ENCODE peak calls at places on chromosome 4, in five cellular contexts. Y is IMR-90, O is H9, J is mesenchymal stem cell, M is mesendoderm. N is an unnamed sample.

GRCh38 chr4:158496030-158496741 is 25.5 kb upstream of the RXFP1 start:
- DNase-seq in M (peak), O (peak), J (no peak), Y (no peak), N (peak)

GRCh38 chr4:74692973-74693372 is 101.3 kb downstream of the BTC start:
- DNase-seq in Y (peak), O (no peak), J (peak), M (no peak), N (no peak)

GRCh38 chr4:124111411-124111810 is 601.1 kb downstream of the ANKRD50 start:
- DNase-seq in J (no peak), M (no peak), Y (no peak), O (no peak), N (no peak)

GRCh38 chr4:74794341-74794801 is at the start of gene BTC:
- DNase-seq in M (peak), J (peak), Y (no peak), O (peak), N (peak)

GRCh38 chr4:78766026-78766425 is 10.1 kb upstream of the BMP2K start:
- DNase-seq in M (no peak), J (no peak), Y (peak), O (no peak), N (no peak)

GRCh38 chr4:121200795-121201472 is 36.8 kb upstream of the TNIP3 start:
- DNase-seq in Y (no peak), O (no peak), M (no peak), J (no peak), N (no peak)

GRCh38 chr4:99166544-99166943 is 22.4 kb upstream of the ADH4 start:
- DNase-seq in M (no peak), J (no peak), Y (no peak), O (no peak), N (no peak)

GRCh38 chr4:151418856-151419255 is 9.9 kb downstream of the FHIP1A start:
- DNase-seq in J (no peak), O (no peak), M (no peak), Y (no peak), N (no peak)

GRCh38 chr4:185565696-185566095 is 30.4 kb upstream of the PDLIM3 start:
- DNase-seq in O (no peak), J (no peak), M (no peak), Y (no peak), N (no peak)
- H2BK15ac ChIP-seq in O (no peak), J (no peak), M (no peak), Y (no peak), N (no peak)

GRCh38 chr4:4397441-4397819 is 10.5 kb downstream of the NSG1 start:
- DNase-seq in Y (no peak), O (no peak), M (no peak), J (no peak), N (no peak)

GRCh38 chr4:4395849-4396627 is 9.1 kb downstream of the NSG1 start:
- DNase-seq in M (peak), J (peak), O (peak), Y (peak), N (no peak)

GRCh38 chr4:4398430-4398829 is 11.5 kb downstream of the NSG1 start:
- DNase-seq in J (no peak), O (no peak), M (no peak), Y (no peak), N (no peak)

GRCh38 chr4:4394644-4395043 is 7.7 kb downstream of the NSG1 start:
- DNase-seq in M (no peak), J (peak), O (no peak), Y (peak), N (no peak)

GRCh38 chr4:4396628-4397440 is 9.9 kb downstream of the NSG1 start:
- DNase-seq in M (peak), O (peak), Y (peak), J (peak), N (no peak)
- H2BK15ac ChIP-seq in M (no peak), O (no peak), Y (peak), J (peak), N (no peak)

GRCh38 chr4:126582737-126583136 is 1050.0 kb upstream of the INTU start:
- DNase-seq in M (peak), Y (peak), J (peak), O (peak), N (no peak)
- H2BK15ac ChIP-seq in M (no peak), Y (no peak), J (no peak), O (no peak), N (no peak)

DNA sequence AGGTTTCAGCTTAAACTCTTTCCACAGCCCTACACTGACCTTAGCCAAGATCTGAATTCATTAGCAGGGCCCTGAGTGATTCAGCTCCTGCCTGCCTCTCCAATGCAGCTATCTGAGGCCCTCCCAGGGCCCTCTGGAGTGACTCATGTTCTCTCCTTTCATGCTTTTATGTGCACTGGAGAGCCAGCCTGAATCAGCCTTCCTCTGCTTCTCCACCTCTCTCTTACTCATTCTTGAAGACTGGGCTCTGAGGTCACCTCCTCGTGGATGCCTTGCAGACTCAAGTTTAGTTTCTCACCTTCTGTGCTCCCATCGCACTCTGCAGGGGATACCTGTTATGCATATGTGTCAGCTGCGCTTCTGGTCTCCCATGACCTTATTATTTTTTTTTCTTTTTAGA is 3.1 kb upstream of the OCIAD2 start:
- DNase-seq in J (peak), M (peak), O (peak), Y (peak), N (peak)
- H2BK15ac ChIP-seq in J (no peak), M (no peak), O (no peak), Y (no peak), N (no peak)

GRCh38 chr4:3387943-3388348 is 53.8 kb upstream of the HGFAC start:
- DNase-seq in M (peak), Y (peak), J (peak), O (no peak), N (no peak)

GRCh38 chr4:3385719-3386440 is 55.9 kb upstream of the HGFAC start:
- DNase-seq in M (no peak), Y (no peak), J (no peak), O (no peak), N (no peak)

GRCh38 chr4:3386486-3386885 is 55.3 kb upstream of the HGFAC start:
- DNase-seq in M (no peak), Y (no peak), O (no peak), J (no peak), N (no peak)

GRCh38 chr4:3388461-3389185 is 53.1 kb upstream of the HGFAC start:
- DNase-seq in O (no peak), Y (peak), M (no peak), J (peak), N (no peak)

GRCh38 chr4:3387154-3387942 is 54.4 kb upstream of the HGFAC start:
- DNase-seq in M (no peak), Y (no peak), J (no peak), O (no peak), N (no peak)
- H2BK15ac ChIP-seq in M (no peak), Y (peak), J (no peak), O (no peak), N (no peak)

DNA sequence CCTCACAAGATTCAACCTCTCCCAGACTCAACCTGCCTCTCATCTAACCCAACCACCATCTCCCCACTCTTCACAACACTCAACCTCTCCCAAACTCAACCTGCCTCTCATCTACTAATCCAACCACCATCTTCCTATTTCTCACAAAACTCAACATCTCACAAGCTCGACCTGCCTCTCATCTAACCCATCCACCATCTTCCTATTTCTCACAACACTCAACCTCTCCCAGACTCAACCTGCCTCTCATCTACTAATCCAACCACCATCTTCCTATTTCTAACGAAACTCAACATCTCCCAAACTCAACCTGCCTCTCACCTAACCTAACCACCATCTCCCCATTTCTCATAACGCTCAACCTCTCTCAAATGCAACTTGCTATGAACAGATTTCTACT is 29.8 kb downstream of the FAT1 start:
- DNase-seq in Y (no peak), M (no peak), O (no peak), J (no peak), N (no peak)
- H2BK15ac ChIP-seq in Y (no peak), M (no peak), O (no peak), J (no peak), N (no peak)

DNA sequence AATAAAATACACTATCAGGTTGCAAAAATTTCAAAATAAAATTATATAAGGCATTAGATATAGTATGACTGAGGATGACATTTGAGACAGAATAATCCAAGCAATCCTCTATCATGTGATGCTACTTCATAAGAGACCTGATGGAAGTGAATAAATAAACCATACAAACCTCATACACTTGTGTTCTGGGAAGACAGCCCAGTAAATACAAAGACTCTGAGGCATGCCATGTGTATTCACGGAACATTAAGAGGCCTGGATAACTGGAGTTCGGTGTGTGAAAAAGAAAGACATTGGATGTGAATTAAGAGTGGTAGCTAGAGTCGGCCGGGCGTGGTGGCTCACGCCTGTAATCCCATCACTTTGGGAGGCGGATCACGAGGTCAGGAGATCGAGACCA is 364.2 kb downstream of the ADAM29 start:
- DNase-seq in M (no peak), Y (peak), J (no peak), O (no peak), N (no peak)
- H2BK15ac ChIP-seq in M (no peak), Y (no peak), J (no peak), O (no peak), N (no peak)

GRCh38 chr4:147814334-147814733 is 82.4 kb downstream of the ARHGAP10 start:
- DNase-seq in J (no peak), Y (no peak), M (no peak), O (no peak), N (no peak)
- H2BK15ac ChIP-seq in J (no peak), Y (no peak), M (no peak), O (no peak), N (no peak)

GRCh38 chr4:160110891-160111290 is 1008.0 kb downstream of the RAPGEF2 start:
- DNase-seq in J (no peak), Y (no peak), O (no peak), M (no peak), N (no peak)
- H2BK15ac ChIP-seq in J (no peak), Y (no peak), O (no peak), M (no peak), N (no peak)